ENCODE peak calls at places on chromosomes 13 and 19, in six cellular contexts. F is psoas muscle, O is suprapubic skin, X is Peyer's patch, B is fibroblast of lung, R is Caco-2. H is an unnamed sample. For H3K4me1, the result is how much of the 10 kb centered on the place peaks cover.

GRCh38 chr13:114019367-114019766 is 45.5 kb upstream of the C13orf46 start:
- DNase-seq in B (no peak), R (no peak), F (peak), X (no peak), O (no peak), H (no peak)

GRCh38 chr19:36409841-36410240 is 8.6 kb downstream of the ZFP82 start:
- DNase-seq in B (no peak), X (no peak), F (no peak), O (no peak), R (no peak), H (no peak)

GRCh38 chr19:41575998-41576397 is at the start of gene CEACAM21:
- DNase-seq in R (no peak), X (no peak), F (peak), O (no peak), B (no peak), H (peak)

GRCh38 chr19:40321076-40321475 is 27.1 kb downstream of the C19orf47 start:
- DNase-seq in F (no peak), X (no peak), O (peak), R (no peak), B (no peak), H (no peak)

GRCh38 chr13:75637101-75637774 is 1.1 kb downstream of the LMO7 start:
- DNase-seq in X (no peak), O (no peak), F (no peak), R (peak), B (peak), H (no peak)

GRCh38 chr13:65917731-65918130 is 1312.4 kb downstream of the PCDH9 start:
- DNase-seq in B (no peak), F (no peak), X (no peak), R (no peak), O (no peak), H (no peak)

GRCh38 chr13:27288397-27288796 is 17.8 kb downstream of the RASL11A start:
- DNase-seq in X (no peak), R (no peak), O (no peak), F (no peak), B (no peak), H (no peak)

GRCh38 chr19:51688665-51689571 is 4.2 kb upstream of the SPACA6 start:
- DNase-seq in B (peak), F (peak), R (peak), O (peak), X (peak), H (peak)

GRCh38 chr19:13001502-13002388 is 6.5 kb downstream of the NFIX start:
- DNase-seq in X (no peak), O (peak), R (no peak), B (peak), F (peak), H (no peak)

GRCh38 chr13:22740264-22740663 is 440.5 kb upstream of the SGCG start:
- DNase-seq in O (no peak), X (no peak), B (peak), R (peak), F (no peak), H (no peak)

GRCh38 chr19:10325732-10326131 is 7.6 kb downstream of the RAVER1 start:
- DNase-seq in O (no peak), B (no peak), F (no peak), R (no peak), X (no peak), H (no peak)

GRCh38 chr19:10332158-10332964 is 968 bp downstream of the RAVER1 start:
- DNase-seq in R (peak), O (no peak), X (peak), F (no peak), B (no peak), H (no peak)

GRCh38 chr19:10327793-10328192 is 5.5 kb downstream of the RAVER1 start:
- DNase-seq in B (no peak), F (no peak), X (no peak), R (no peak), O (no peak), H (no peak)

GRCh38 chr19:10329555-10329954 is 3.8 kb downstream of the RAVER1 start:
- DNase-seq in F (no peak), O (no peak), B (no peak), X (no peak), R (no peak), H (no peak)

GRCh38 chr19:10328558-10329429 is 4.5 kb downstream of the RAVER1 start:
- DNase-seq in B (no peak), F (no peak), O (no peak), X (no peak), R (no peak), H (no peak)
- H3K4me1 ChIP-seq in B (under half), F (under half), O (under half), X (under half), R (under half), H (under half)

GRCh38 chr19:55382522-55383054 is 1.5 kb downstream of the TMEM238 start:
- DNase-seq in B (no peak), X (no peak), R (no peak), O (no peak), F (no peak), H (no peak)
- TF ChIP-seq CTCF in B (no peak), X (no peak), R (no peak), O (no peak), F (no peak), H (no peak)

DNA sequence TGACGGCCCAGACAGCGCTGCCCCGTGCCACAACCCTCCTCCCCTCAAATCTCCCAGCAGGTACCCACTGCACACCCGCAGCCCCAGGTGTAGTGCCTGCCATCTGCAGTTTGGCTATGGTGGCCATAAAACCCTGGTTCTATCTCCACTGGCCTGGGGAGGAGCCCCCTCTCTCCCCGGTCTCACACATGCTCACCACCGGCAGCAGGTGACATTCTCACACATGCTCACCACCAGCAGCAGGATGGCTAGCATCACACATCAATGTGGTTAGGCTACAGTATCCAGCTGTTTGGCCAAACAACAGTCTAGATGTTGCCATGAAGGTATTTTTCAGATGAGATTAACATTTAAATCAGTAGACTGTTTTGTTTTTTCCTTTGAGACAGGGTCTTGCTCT is 31.2 kb downstream of the ELL start:
- DNase-seq in B (no peak), F (no peak), X (no peak), O (no peak), R (no peak), H (no peak)
- H3K4me1 ChIP-seq in B (under half), F (half or more), X (half or more), O (half or more), R (under half), H (half or more)

GRCh38 chr19:6708346-6708745 is 12.1 kb downstream of the C3 start:
- DNase-seq in O (no peak), B (no peak), X (no peak), F (no peak), R (no peak), H (no peak)

GRCh38 chr19:6707658-6708018 is 12.8 kb downstream of the C3 start:
- DNase-seq in B (no peak), O (no peak), F (no peak), X (no peak), R (no peak), H (peak)

GRCh38 chr19:6711078-6711361 is 9.4 kb downstream of the C3 start:
- DNase-seq in X (no peak), B (no peak), R (no peak), O (no peak), F (no peak), H (no peak)

GRCh38 chr19:6710273-6711077 is 10.0 kb downstream of the C3 start:
- DNase-seq in O (peak), B (no peak), X (no peak), R (no peak), F (no peak), H (peak)

DNA sequence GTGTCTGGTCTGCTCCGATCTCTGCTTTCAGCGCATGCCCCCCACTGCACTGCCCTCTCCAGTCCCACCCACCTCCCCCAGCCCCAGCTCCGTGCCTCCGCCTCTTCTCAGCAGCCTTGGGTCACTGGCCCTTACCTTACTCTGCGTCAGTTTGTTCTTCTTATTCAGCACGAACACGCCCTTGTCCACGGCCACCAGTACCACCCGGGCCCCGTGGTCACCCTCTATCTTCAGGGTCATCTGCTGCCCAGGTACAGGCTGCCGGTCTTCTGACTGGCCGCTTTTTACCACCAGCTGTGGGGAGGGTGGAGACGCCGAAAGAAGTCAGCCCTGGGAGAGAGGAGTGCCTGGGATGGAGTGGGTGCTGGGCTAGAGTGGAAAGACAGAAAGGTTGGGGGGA is 10.9 kb downstream of the C3 start:
- DNase-seq in O (peak), R (no peak), F (no peak), B (no peak), X (no peak), H (peak)
- TF ChIP-seq CTCF in O (no peak), R (no peak), F (no peak), B (no peak), X (no peak), H (no peak)

DNA sequence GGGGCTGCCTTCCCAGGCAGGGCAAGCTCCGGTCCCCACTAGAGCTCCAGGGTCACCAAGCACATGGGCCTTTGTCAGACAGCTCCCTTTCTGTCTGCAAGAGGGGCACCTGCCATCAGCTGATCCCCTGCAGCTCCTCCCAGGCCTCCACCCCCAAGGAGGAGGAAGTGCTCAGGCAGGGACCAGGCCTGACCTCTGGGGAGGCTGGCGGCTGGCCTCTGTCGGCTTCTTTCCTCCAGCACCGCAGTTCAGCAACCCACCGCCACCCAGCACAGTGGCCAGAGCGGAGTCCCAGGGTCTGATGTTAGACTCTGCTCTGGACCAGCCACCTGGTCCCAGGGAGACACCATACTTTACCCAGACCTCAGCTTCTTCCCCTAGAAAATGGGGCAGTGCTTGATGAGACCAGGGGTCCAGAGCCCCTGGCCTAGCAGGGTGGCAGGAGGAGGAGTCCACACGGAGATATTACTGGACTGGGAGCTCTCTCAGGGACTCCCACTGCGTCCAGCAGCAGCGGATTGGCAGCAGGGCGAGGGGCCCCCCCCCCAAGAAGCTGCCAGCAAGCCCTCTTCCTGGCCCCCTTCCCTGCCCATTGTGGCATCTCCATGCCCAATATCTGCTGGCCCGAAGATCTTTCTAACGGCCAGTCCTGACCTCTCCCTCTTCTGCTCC is 24.1 kb downstream of the NKPD1 start:
- DNase-seq in B (no peak), R (no peak), X (no peak), F (no peak), O (no peak), H (no peak)
- H3K4me1 ChIP-seq in B (under half), R (under half), X (under half), F (under half), O (under half), H (under half)

GRCh38 chr13:87942204-87942603 is 271.0 kb downstream of the SLITRK5 start:
- DNase-seq in F (no peak), B (peak), R (no peak), O (no peak), X (no peak), H (no peak)
- TF ChIP-seq CTCF in F (no peak), B (no peak), R (no peak), O (no peak), X (no peak), H (no peak)

DNA sequence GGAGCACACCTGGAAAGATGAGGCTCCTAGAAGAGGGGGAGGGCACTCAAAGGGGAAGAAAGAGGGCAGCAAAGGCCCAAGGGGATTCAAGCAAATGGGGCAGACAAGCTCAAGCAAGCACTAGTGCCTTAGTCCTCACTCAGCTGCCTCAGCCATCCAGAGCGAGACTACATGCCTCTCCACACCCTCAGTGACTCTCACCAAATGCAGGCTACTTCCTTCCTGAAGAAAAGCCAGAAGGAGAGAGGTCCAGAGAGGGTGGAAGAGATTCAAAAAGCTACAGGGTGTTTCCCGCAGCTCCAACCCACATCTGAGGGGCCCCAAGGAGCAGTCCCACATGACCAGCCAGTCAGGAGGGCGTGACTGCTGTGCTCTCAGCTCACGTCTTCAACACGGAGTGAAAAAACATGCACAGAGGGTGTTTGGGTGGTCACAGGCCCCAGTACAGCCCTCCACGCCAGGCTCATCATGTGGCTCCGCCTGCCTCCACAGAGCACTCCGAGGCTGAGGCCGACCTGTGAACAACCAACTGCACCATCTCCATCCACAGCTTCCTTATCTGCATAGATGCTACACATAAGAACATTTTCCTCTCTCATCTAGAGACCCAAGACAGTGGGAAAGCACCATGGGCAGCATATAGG is 40.4 kb downstream of the MIPEP start:
- DNase-seq in R (no peak), O (no peak), B (no peak), X (no peak), F (no peak), H (no peak)
- H3K4me1 ChIP-seq in R (under half), O (under half), B (under half), X (under half), F (under half), H (under half)

DNA sequence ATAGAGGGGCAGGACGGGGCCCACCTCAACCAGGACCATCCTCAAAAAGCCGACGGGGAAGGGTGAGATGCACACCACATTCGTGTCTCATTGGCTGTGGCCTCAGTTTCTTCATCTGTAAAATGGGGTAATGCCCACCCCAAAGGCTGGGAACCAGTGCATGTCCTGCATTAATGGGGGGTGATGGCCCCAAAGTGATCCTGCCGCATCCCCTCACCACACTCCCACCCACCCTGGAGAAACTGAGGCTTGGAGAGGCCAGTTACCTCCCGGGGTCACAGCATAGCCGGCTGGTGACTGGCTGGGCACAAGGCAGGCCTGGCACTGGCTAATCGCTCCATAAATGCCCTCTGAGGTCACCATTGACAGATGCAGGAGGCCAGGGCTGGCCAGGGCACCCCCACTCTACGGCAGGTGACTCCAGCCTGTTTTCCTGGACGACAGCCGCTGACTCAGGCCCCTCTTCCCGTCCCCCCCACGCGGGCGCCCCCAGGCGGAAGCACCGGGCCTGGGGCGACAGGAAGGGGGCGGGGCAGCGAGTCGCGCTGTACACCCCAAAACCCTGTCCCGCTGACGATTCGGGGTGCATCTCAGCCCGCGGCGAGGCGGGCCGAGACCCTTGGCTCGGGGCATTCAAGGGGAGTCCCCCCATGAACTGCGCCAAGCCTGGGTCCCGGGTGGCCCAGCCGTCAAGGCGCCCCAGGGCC is 483 bp upstream of the MIDN start:
- DNase-seq in F (peak), B (peak), O (peak), X (peak), R (no peak), H (peak)
- TF ChIP-seq CTCF in F (peak), B (peak), O (no peak), X (peak), R (no peak), H (no peak)

H was measured in spleen.